ENCODE peak calls at places on chromosomes 12 and 14, in eight cellular contexts. I is activated CD4-positive, alpha-beta T cell treated with anti-CD3 and anti-CD28 coated beads for 1 hour; E is HTR-8/SVneo; S is GM23338; N is stimulated activated CD8-positive, alpha-beta memory T cell treated with anti-CD3 and anti-CD28 coated beads, Interleukin-12 subunit alpha, Interleukin-12 subunit beta, amount 100 ng/mL, for 4 hours; F is Caki2; G is frontal cortex; Z is left ventricle myocardium superior. A is an unnamed sample.

GRCh38 chr12:32252199-32253073 is 145.8 kb downstream of the BICD1 start:
- DNase-seq in E (no peak), N (no peak), G (no peak), Z (no peak), F (peak; percentile 55), S (peak; percentile 12), I (no peak), A (no peak)

GRCh38 chr12:112685321-112685720 is 106.2 kb upstream of the RPH3A start:
- DNase-seq in F (no peak), N (no peak), Z (no peak), G (no peak), I (no peak), S (no peak), E (no peak), A (no peak)

GRCh38 chr14:93937519-93937918 is 10.4 kb downstream of the FAM181A start:
- DNase-seq in F (no peak), S (no peak), G (no peak), I (no peak), E (no peak), Z (no peak), N (no peak), A (no peak)

GRCh38 chr12:99529966-99530365 is 117.6 kb upstream of the GARIN6 start:
- DNase-seq in I (no peak), S (no peak), E (peak; percentile 6), N (no peak), G (no peak), Z (no peak), F (peak; percentile 41), A (no peak)

GRCh38 chr12:32863128-32863527 is 33.4 kb downstream of the PKP2 start:
- DNase-seq in Z (no peak), I (no peak), F (no peak), N (no peak), E (no peak), G (no peak), S (no peak), A (no peak)

GRCh38 chr12:54680374-54680773 is 32.2 kb upstream of the DCD start:
- DNase-seq in I (no peak), E (no peak), S (peak; percentile 88), Z (no peak), F (no peak), N (no peak), G (no peak), A (no peak)

GRCh38 chr14:103103461-103104388 is 9.2 kb downstream of the EXOC3L4 start:
- DNase-seq in S (peak; percentile 55), E (peak; percentile 62), I (no peak), G (no peak), N (no peak), F (peak; percentile 87), Z (peak; percentile 74), A (no peak)

GRCh38 chr14:55699131-55700057 is 119.4 kb downstream of the KTN1 start:
- DNase-seq in N (no peak), F (peak; percentile 90), I (no peak), S (peak; percentile 56), Z (no peak), E (peak; percentile 40), G (no peak), A (no peak)

GRCh38 chr12:29234552-29234951 is 85.5 kb downstream of the FAR2 start:
- DNase-seq in N (no peak), Z (no peak), I (no peak), E (no peak), S (no peak), F (no peak), G (no peak), A (no peak)

GRCh38 chr12:46388427-46388992 is 15.9 kb upstream of the SLC38A2 start:
- DNase-seq in F (peak; percentile 65), Z (no peak), G (no peak), I (no peak), S (no peak), E (no peak), N (no peak), A (no peak)

GRCh38 chr12:75850751-75851462 is 180.7 kb downstream of the PHLDA1 start:
- DNase-seq in G (no peak), N (no peak), E (peak; percentile 35), S (no peak), I (no peak), F (peak; percentile 27), Z (no peak), A (no peak)

GRCh38 chr12:59431266-59431665 is 164.6 kb upstream of the SLC16A7 start:
- DNase-seq in G (no peak), I (no peak), F (no peak), Z (no peak), N (no peak), E (no peak), S (peak; percentile 21), A (no peak)

GRCh38 chr12:89976866-89977265 is 268.2 kb upstream of the ATP2B1 start:
- DNase-seq in F (no peak), G (no peak), Z (no peak), N (no peak), E (no peak), S (no peak), I (no peak), A (no peak)

GRCh38 chr14:74697976-74698375 is 14.9 kb downstream of the AREL1 start:
- DNase-seq in S (no peak), E (no peak), I (no peak), Z (no peak), G (no peak), F (no peak), N (no peak), A (no peak)

GRCh38 chr12:100995771-100996170 is 201.2 kb downstream of the ANO4 start:
- DNase-seq in I (no peak), S (no peak), G (no peak), N (no peak), E (no peak), F (no peak), Z (no peak), A (no peak)

GRCh38 chr12:3101309-3102022 is 24.3 kb downstream of the TSPAN9 start:
- DNase-seq in E (no peak), I (no peak), F (no peak), N (no peak), Z (no peak), G (no peak), S (no peak), A (no peak)

GRCh38 chr14:99257122-99257672 is 14.8 kb downstream of the BCL11B start:
- DNase-seq in G (no peak), N (no peak), I (no peak), Z (no peak), F (no peak), E (no peak), S (no peak), A (no peak)

GRCh38 chr12:123801573-123802178 is 39.6 kb downstream of the DNAH10 start:
- DNase-seq in Z (no peak), F (no peak), G (peak; percentile 24), E (no peak), I (no peak), S (peak; percentile 34), N (no peak), A (no peak)

GRCh38 chr14:70782361-70782760 is 27.0 kb downstream of the MAP3K9 start:
- DNase-seq in I (no peak), G (no peak), Z (no peak), F (peak; percentile 65), S (no peak), E (peak; percentile 92), N (no peak), A (no peak)

GRCh38 chr12:52251367-52252055 is 18.5 kb downstream of the KRT7 start:
- DNase-seq in F (no peak), S (no peak), N (no peak), I (no peak), E (no peak), Z (no peak), G (peak; percentile 1), A (no peak)

GRCh38 chr12:53836119-53836655 is 84.4 kb upstream of the CISTR start:
- DNase-seq in G (no peak), S (no peak), F (no peak), I (no peak), E (no peak), Z (no peak), N (no peak), A (no peak)

GRCh38 chr12:98772818-98773217 is 127.7 kb downstream of the APAF1 start:
- DNase-seq in Z (no peak), I (no peak), N (no peak), G (no peak), E (no peak), S (no peak), F (no peak), A (no peak)

GRCh38 chr14:21066882-21067502 is 3.1 kb upstream of the ARHGEF40 start:
- DNase-seq in Z (no peak), F (no peak), N (no peak), S (peak; percentile 49), E (no peak), I (no peak), G (no peak), A (no peak)

GRCh38 chr12:65664715-65665250 is 159.5 kb upstream of the HMGA2 start:
- DNase-seq in E (no peak), G (no peak), F (no peak), I (no peak), S (no peak), Z (no peak), N (no peak), A (no peak)

GRCh38 chr12:98408681-98409080 is 106.7 kb upstream of the TMPO start:
- DNase-seq in F (no peak), G (no peak), I (no peak), E (no peak), S (no peak), N (no peak), Z (no peak), A (no peak)

GRCh38 chr14:105317546-105317945 is 3.0 kb downstream of the PACS2 start:
- DNase-seq in N (no peak), Z (no peak), E (no peak), F (no peak), I (no peak), S (no peak), G (peak; percentile 58), A (no peak)

GRCh38 chr12:90627180-90627896 is 327.6 kb downstream of the CCER1 start:
- DNase-seq in S (no peak), E (no peak), N (no peak), G (no peak), Z (no peak), I (no peak), F (no peak), A (no peak)

GRCh38 chr12:58066296-58066695 is 124.9 kb downstream of the ATP23 start:
- DNase-seq in E (no peak), S (no peak), Z (no peak), F (no peak), G (no peak), I (no peak), N (no peak), A (no peak)